ENCODE peak calls at places on chromosomes 11 and 22, in six cellular contexts. M, N, S, A, I and U are unnamed samples.

GRCh38 chr11:107699371-107700348 is 12.2 kb downstream of the SLN start:
- DNase-seq in N (no peak), S (no peak), A (no peak), M (no peak), I (no peak), U (no peak)

GRCh38 chr11:64710418-64711137 is 12.4 kb downstream of the NRXN2 start:
- DNase-seq in M (peak; percentile 18), S (no peak), I (no peak), N (no peak), A (peak; percentile 14), U (no peak)

GRCh38 chr11:57637626-57638004 is 12.1 kb downstream of the YPEL4 start:
- DNase-seq in I (no peak), A (no peak), N (peak; percentile 85), S (peak; percentile 75), M (peak; percentile 30), U (no peak)

GRCh38 chr11:95699631-95700470 is 89.7 kb downstream of the FAM76B start:
- DNase-seq in I (no peak), A (peak; percentile 49), S (no peak), M (peak; percentile 77), N (no peak), U (no peak)

GRCh38 chr11:24679686-24680318 is 182.9 kb downstream of the LUZP2 start:
- DNase-seq in A (peak; percentile 22), N (peak; percentile 15), M (no peak), I (no peak), S (peak; percentile 48), U (no peak)

GRCh38 chr11:10004526-10005113 is 289.4 kb downstream of the SBF2 start:
- DNase-seq in M (peak; percentile 34), N (no peak), S (no peak), I (no peak), A (no peak), U (no peak)

GRCh38 chr11:118621071-118621815 is 13.8 kb downstream of the PHLDB1 start:
- DNase-seq in N (peak; percentile 89), S (peak; percentile 75), M (peak; percentile 91), A (peak; percentile 86), I (no peak), U (peak; percentile 51)

GRCh38 chr11:2869561-2870427 is 15.8 kb downstream of the CDKN1C start:
- DNase-seq in A (no peak), M (no peak), I (no peak), S (no peak), N (peak; percentile 93), U (no peak)

GRCh38 chr11:2878782-2879181 is 6.8 kb downstream of the CDKN1C start:
- DNase-seq in M (no peak), S (no peak), A (no peak), N (no peak), I (no peak), U (no peak)

GRCh38 chr11:64564947-64565889 is 25.8 kb upstream of the SLC22A12 start:
- DNase-seq in M (no peak), N (peak; percentile 73), A (no peak), S (peak; percentile 46), I (no peak), U (no peak)

GRCh38 chr22:17699696-17700330 is 61.3 kb downstream of the BCL2L13 start:
- DNase-seq in N (no peak), I (no peak), S (no peak), M (no peak), A (no peak), U (no peak)

GRCh38 chr11:116578971-116579687 is 193.7 kb downstream of the BUD13 start:
- DNase-seq in I (peak; percentile 12), S (peak; percentile 68), A (no peak), M (peak; percentile 46), N (peak; percentile 57), U (no peak)

GRCh38 chr11:11178671-11179070 is 174.4 kb downstream of the CSNK2A3 start:
- DNase-seq in I (no peak), S (no peak), N (no peak), A (no peak), M (peak; percentile 46), U (no peak)

GRCh38 chr11:87421422-87421821 is 383.7 kb downstream of the TMEM135 start:
- DNase-seq in N (peak; percentile 79), M (peak; percentile 90), S (peak; percentile 87), A (peak; percentile 87), I (peak; percentile 73), U (peak; percentile 68)

GRCh38 chr11:116424615-116425261 is 348.0 kb downstream of the BUD13 start:
- DNase-seq in N (no peak), S (no peak), A (no peak), M (no peak), I (no peak), U (no peak)

DNA sequence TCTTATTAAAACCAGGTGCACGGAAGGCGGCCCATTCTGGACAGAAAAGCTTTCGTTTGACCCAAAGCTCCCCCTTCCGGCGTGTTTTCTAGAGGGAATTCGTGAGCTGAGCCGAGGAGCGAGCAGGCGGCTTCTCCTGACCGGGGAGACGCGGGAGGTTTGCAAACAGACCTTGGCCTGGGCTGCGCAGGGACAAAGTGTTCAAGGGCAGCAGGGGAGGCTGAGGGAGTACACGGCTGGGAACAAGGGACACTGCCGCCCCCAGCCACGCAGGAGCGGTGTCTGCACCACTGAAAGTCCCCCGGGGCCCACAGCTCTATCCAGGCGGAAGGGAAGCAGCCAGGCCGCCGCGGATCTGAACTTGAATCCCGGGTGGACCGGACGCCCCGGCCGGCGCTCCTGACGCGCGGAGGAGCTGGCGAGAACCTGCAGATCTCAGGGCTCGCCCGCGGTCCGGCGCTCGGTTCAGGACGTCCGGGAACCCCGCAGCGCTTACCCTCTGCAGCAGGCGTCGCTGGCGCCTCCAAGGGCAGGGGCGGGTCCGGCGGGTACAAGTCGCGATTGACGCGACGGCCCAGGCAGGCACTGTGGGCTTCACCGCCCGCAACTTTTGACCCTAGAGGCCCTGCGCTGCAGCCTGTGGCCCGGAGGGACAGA is 101.9 kb downstream of the WT1 start:
- DNase-seq in I (peak; percentile 51), M (peak; percentile 72), N (peak; percentile 72), S (no peak), A (peak; percentile 24), U (no peak)
- H3K9ac ChIP-seq in I (no peak overlapping the region), M (no peak overlapping the region), N (no peak overlapping the region), S (peak overlapping the region; percentile 76), A (no peak overlapping the region), U (no peak overlapping the region)

GRCh38 chr22:41925783-41926460 is 684 bp downstream of the TNFRSF13C start:
- DNase-seq in A (peak; percentile 34), N (peak; percentile 87), M (peak; percentile 76), I (no peak), S (peak; percentile 43), U (no peak)
- H3K9ac ChIP-seq in A (no peak overlapping the region), N (no peak overlapping the region), M (no peak overlapping the region), I (peak overlapping the region; percentile 90), S (peak overlapping the region; percentile 83), U (no peak overlapping the region)

DNA sequence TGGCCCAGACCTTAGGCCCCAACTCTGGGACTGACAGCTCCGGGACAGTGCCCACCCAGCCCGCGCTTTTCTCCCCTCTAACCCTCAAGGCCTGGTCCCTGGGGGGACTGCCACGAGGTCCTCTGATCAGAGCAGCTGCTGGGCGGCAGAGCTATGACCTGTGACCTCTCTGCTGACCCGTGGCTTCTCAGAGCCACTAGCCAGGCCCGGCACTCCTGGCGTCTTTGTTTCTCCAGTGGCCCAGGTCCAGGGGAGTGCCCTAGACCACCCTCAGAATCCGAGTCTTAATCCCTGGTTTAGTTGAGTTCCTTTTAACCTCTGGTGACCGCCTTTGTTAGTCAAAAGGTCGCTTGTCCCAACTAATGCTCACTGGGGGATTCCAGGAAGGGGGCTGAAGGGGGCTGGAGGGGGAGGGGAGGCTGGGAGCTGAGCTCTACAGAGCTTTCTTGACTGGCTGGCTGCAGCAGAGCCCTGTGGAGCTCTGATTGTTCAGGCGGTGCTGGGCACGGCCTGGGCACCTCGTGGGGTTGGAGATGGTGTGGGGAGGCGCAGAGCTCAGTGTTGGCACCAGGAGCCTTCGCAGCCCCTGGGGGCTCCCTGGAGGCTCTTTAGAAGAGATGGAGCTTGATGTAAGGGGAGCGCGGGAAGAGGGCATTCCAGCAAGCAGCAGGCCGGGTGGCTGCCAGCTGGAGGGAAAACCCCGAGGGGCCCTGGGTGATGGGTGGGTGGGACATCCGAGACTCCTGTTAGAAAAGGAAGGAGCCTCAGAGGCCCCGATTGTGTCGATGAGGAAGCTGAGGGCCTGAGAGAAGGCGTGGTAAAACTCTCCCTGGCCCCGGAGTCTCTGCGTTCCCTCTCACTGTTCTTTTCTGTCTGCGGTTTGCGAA is 1.4 kb downstream of the FBLN1 start:
- DNase-seq in S (peak; percentile 68), M (peak; percentile 83), N (peak; percentile 97), A (peak; percentile 72), I (peak; percentile 98), U (no peak)
- H3K9ac ChIP-seq in S (peak overlapping the region; percentile 94), M (peak overlapping the region; percentile 76), N (peak overlapping the region; percentile 25), A (peak overlapping the region; percentile 88), I (peak overlapping the region; percentile 87), U (no peak overlapping the region)

DNA sequence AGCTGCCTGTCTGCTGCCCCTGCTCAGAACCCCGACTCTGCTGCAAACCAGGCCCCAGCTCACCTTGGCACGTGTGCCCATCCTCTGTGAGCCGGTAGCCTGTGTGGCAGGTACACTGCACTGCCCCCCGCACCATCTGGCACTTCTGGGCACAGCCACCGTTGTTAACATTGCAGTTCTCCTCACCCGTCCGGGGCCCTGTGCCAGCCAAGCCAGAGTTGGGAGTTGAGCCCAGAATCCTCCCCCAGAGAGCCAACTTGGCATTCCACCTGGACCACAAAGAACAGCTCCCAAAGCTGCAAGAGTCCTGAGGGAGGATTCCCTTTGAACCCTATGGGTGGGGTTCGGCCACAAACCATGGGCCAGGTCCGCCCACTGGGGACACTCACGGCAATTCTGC is 22.5 kb downstream of the LRP4 start:
- DNase-seq in S (no peak), N (no peak), A (no peak), M (peak; percentile 33), I (no peak), U (no peak)
- H3K9ac ChIP-seq in S (no peak overlapping the region), N (no peak overlapping the region), A (no peak overlapping the region), M (no peak overlapping the region), I (peak overlapping the region; percentile 50), U (no peak overlapping the region)

DNA sequence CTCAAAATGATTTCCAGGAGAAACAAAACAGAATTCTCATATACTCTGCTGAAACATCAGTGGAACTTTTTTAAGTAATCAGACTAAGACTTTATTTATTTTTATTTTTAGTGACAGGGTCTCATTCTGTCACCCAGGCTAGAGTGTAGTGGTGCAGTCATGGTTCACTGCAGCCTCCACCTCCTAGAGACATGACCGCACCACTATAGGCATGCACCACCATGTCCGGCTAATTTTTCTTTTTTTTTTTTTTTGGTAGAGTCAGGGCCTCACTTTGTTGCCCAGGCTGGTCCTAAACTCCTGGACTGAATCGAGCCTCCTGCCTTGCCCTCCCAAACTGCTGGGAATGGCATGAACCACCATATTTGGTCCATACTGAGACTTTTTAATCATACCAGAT is 42.9 kb downstream of the PRDM10 start:
- DNase-seq in S (no peak), I (no peak), N (no peak), M (no peak), A (no peak), U (no peak)
- H3K9ac ChIP-seq in S (no peak overlapping the region), I (no peak overlapping the region), N (no peak overlapping the region), M (no peak overlapping the region), A (no peak overlapping the region), U (no peak overlapping the region)

GRCh38 chr11:74593463-74593862 is 1.1 kb downstream of the POLD3 start:
- DNase-seq in N (no peak), S (no peak), M (no peak), I (no peak), A (no peak), U (no peak)

GRCh38 chr11:74592441-74593362 is at the start of gene POLD3:
- DNase-seq in I (peak; percentile 89), A (peak; percentile 81), M (peak; percentile 95), N (peak; percentile 97), S (peak; percentile 90), U (peak; percentile 79)

GRCh38 chr11:74592063-74592440 is 330 bp upstream of the POLD3 start:
- DNase-seq in A (peak; percentile 5), N (no peak), S (no peak), I (no peak), M (peak; percentile 49), U (no peak)
- H3K9ac ChIP-seq in A (peak overlapping the region; percentile 17), N (peak overlapping the region; percentile 95), S (peak overlapping the region; percentile 36), I (no peak overlapping the region), M (peak overlapping the region; percentile 91), U (peak overlapping the region; percentile 99)